ENCODE peak calls at places on chromosomes 4 and X, in nine cellular contexts. T is stimulated activated CD4-positive, alpha-beta T cell treated with anti-CD3 and anti-CD28 coated beads, Interleukin-15, amount 100 ng/mL, for 24 hours; N is putamen; M is EH; K is cardiac fibroblast; A is HS-5; D is smooth muscle cell of the brain vasculature; W is suprapubic skin; Z is RCC 7860. S is an unnamed sample.

GRCh38 chr4:186191266-186192067 is at the start of gene CYP4V2:
- DNase-seq in T (peak; percentile 91), N (peak; percentile 81), M (peak; percentile 79), K (peak; percentile 88), A (peak; percentile 38), D (no peak), W (peak; percentile 88), Z (peak; percentile 41), S (peak; percentile 28)

GRCh38 chr4:159278399-159278798 is 175.5 kb downstream of the RAPGEF2 start:
- DNase-seq in T (no peak), N (no peak), M (peak; percentile 37), K (peak; percentile 29), A (no peak), D (no peak), W (no peak), Z (no peak), S (no peak)

GRCh38 chr4:123351713-123352112 is 44.9 kb upstream of the SPRY1 start:
- DNase-seq in T (no peak), N (no peak), M (no peak), K (no peak), A (no peak), D (no peak), W (no peak), Z (peak; percentile 20), S (no peak)

GRCh38 chrX:2267890-2268289 is 232.9 kb downstream of the DHRSX start:
- DNase-seq in T (no peak), N (no peak), M (no peak), K (no peak), A (no peak), D (no peak), W (peak; percentile 44), Z (no peak), S (no peak)

GRCh38 chrX:14718403-14718802 is 154.5 kb downstream of the FANCB start:
- DNase-seq in T (no peak), N (no peak), M (peak; percentile 10), K (no peak), A (no peak), D (no peak), W (no peak), Z (no peak), S (no peak)

GRCh38 chr4:126916626-126917140 is 716.1 kb upstream of the INTU start:
- DNase-seq in T (no peak), N (no peak), M (peak; percentile 89), K (peak; percentile 74), A (peak; percentile 26), D (peak; percentile 41), W (no peak), Z (no peak), S (no peak)

GRCh38 chr4:152394786-152395185 is 141.1 kb downstream of the FBXW7 start:
- DNase-seq in T (no peak), N (no peak), M (peak; percentile 6), K (no peak), A (no peak), D (no peak), W (no peak), Z (no peak), S (no peak)

GRCh38 chrX:53279296-53280237 is 1.8 kb downstream of the IQSEC2 start:
- DNase-seq in T (peak; percentile 35), N (no peak), M (no peak), K (no peak), A (no peak), D (no peak), W (no peak), Z (no peak), S (no peak)

GRCh38 chrX:15816886-15817285 is 26.6 kb downstream of the ZRSR2 start:
- DNase-seq in T (peak; percentile 40), N (no peak), M (no peak), K (peak; percentile 12), A (no peak), D (no peak), W (no peak), Z (no peak), S (no peak)

GRCh38 chrX:45258741-45259402 is 58.2 kb upstream of the DIPK2B start:
- DNase-seq in T (no peak), N (no peak), M (no peak), K (no peak), A (no peak), D (no peak), W (no peak), Z (no peak), S (no peak)